ENCODE peak calls at places on chromosome 9, in ten cellular contexts. W, P, I, U, T, X, K, S, L and E are unnamed samples.

GRCh38 chr9:130610862-130611689 is 31.7 kb downstream of the FUBP3 start:
- DNase-seq in W (no peak), P (no peak), I (peak; percentile 36), U (no peak), T (no peak), X (no peak), K (no peak), S (no peak), L (no peak), E (no peak)

GRCh38 chr9:135577256-135577655 is 15.7 kb downstream of the PAEP start:
- DNase-seq in W (no peak), P (no peak), I (no peak), U (no peak), T (no peak), X (peak; percentile 34), K (no peak), S (no peak), L (no peak), E (no peak)

GRCh38 chr9:83032065-83032625 is 30.8 kb downstream of the RASEF start:
- DNase-seq in W (no peak), P (no peak), I (no peak), U (no peak), T (no peak), X (no peak), K (no peak), S (no peak), L (no peak), E (no peak)

GRCh38 chr9:91714020-91714721 is 235.9 kb downstream of the ROR2 start:
- DNase-seq in W (peak; percentile 17), P (no peak), I (peak; percentile 9), U (no peak), T (peak; percentile 92), X (no peak), K (peak; percentile 64), S (peak; percentile 71), L (no peak), E (no peak)

GRCh38 chr9:27437652-27438373 is 86.3 kb upstream of the IFNK start:
- DNase-seq in W (no peak), P (no peak), I (no peak), U (no peak), T (no peak), X (no peak), K (no peak), S (no peak), L (no peak), E (no peak)

GRCh38 chr9:92960561-92961290 is 13.4 kb downstream of the FGD3 start:
- DNase-seq in W (no peak), P (peak; percentile 14), I (no peak), U (peak; percentile 53), T (no peak), X (no peak), K (no peak), S (no peak), L (no peak), E (no peak)

GRCh38 chr9:106862946-106863740 is at the start of gene ZNF462:
- DNase-seq in W (peak; percentile 66), P (no peak), I (peak; percentile 74), U (no peak), T (peak; percentile 65), X (no peak), K (peak; percentile 63), S (no peak), L (no peak), E (peak; percentile 27)

GRCh38 chr9:123063172-123063508 is 29.7 kb downstream of the GPR21 start:
- DNase-seq in W (no peak), P (no peak), I (no peak), U (no peak), T (no peak), X (no peak), K (no peak), S (no peak), L (no peak), E (no peak)

GRCh38 chr9:131436386-131436785 is 42.5 kb downstream of the PRRC2B start:
- DNase-seq in W (peak; percentile 88), P (peak; percentile 33), I (peak; percentile 44), U (no peak), T (no peak), X (no peak), K (no peak), S (no peak), L (no peak), E (no peak)

GRCh38 chr9:1837453-1838084 is 177.6 kb upstream of the SMARCA2 start:
- DNase-seq in W (no peak), P (no peak), I (peak; percentile 6), U (no peak), T (no peak), X (no peak), K (peak; percentile 49), S (peak; percentile 33), L (peak; percentile 61), E (peak; percentile 9)

GRCh38 chr9:36416870-36417269 is 16.8 kb upstream of the RNF38 start:
- DNase-seq in W (no peak), P (no peak), I (no peak), U (no peak), T (no peak), X (peak; percentile 67), K (no peak), S (no peak), L (no peak), E (no peak)

GRCh38 chr9:13470836-13471235 is 191.3 kb upstream of the MPDZ start:
- DNase-seq in W (no peak), P (no peak), I (no peak), U (no peak), T (no peak), X (no peak), K (no peak), S (no peak), L (no peak), E (no peak)

DNA sequence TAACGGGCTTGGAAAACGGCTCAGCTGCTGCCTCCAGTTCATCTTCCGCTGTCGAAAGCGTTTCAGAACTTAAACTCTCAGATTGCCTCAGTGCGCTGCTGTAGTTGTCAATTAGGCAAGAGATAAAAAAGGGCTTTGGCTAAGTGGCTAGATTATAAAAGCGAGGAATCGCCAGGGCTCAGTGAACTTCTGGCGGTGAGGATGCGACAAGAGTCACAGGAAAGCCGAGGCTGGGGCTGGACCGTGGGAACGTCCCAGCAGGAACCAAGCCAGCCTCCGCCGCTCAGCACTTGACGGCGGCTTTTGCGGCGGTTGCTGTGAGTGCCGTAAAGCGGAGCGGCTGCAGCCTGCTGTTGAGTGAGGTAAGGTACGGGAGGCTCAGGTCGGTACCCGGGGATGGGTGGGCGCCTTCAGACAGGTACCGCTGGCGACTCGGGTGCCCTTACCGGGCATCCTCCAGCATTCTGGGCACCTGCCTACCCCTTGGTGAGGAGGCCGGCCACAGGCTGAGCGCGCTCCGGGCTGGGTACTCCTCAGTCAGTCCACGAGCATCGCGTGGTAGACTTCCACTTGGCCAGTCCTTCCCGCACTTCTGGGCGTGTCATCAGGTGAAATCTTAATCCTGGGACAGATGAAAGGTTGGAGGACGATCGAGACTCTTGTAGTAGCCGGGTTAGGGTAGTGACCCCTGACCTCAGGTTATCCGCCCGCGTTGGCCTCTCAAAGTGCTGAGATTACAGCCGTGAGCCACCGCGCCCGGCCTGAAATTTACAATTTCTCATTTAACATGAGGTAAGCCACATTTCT is at the start of gene FKTN:
- DNase-seq in W (peak; percentile 92), P (peak; percentile 80), I (peak; percentile 88), U (peak; percentile 90), T (peak; percentile 86), X (peak; percentile 93), K (peak; percentile 93), S (peak; percentile 88), L (peak; percentile 73), E (peak; percentile 78)
- TF ChIP-seq POLR2A in W (peak; percentile 71), P (no peak), I (peak; percentile 17), U (no peak), T (no peak), X (peak; percentile 37), K (peak; percentile 60), S (peak; percentile 76), L (peak; percentile 84), E (no peak)

GRCh38 chr9:127525426-127526188 is 74.3 kb downstream of the LRSAM1 start:
- DNase-seq in W (no peak), P (no peak), I (no peak), U (no peak), T (no peak), X (no peak), K (peak; percentile 71), S (peak; percentile 68), L (peak; percentile 26), E (no peak)
- H3K4me1 ChIP-seq in W (peaks cover 51% of the 10 kb centered on the region), P (peaks cover 14% of the 10 kb centered on the region), I (peaks cover 46% of the 10 kb centered on the region), U (peaks cover 23% of the 10 kb centered on the region), T (peaks cover 34% of the 10 kb centered on the region), X (no peaks in the 10 kb centered on the region), K (peaks cover 31% of the 10 kb centered on the region), S (no peaks in the 10 kb centered on the region), L (peaks cover 8% of the 10 kb centered on the region), E (no peaks in the 10 kb centered on the region)

GRCh38 chr9:134067904-134068741 is at the start of gene BRD3:
- DNase-seq in W (peak; percentile 80), P (peak; percentile 76), I (peak; percentile 89), U (peak; percentile 84), T (peak; percentile 86), X (peak; percentile 89), K (peak; percentile 88), S (peak; percentile 93), L (peak; percentile 71), E (peak; percentile 75)
- TF ChIP-seq POLR2A in W (peak; percentile 63), P (no peak), I (peak; percentile 78), U (peak; percentile 21), T (peak; percentile 31), X (peak; percentile 81), K (peak; percentile 70), S (no peak), L (no peak), E (peak; percentile 76)

GRCh38 chr9:78013924-78014323 is 17.7 kb downstream of the GNAQ start:
- DNase-seq in W (no peak), P (no peak), I (no peak), U (no peak), T (no peak), X (no peak), K (no peak), S (no peak), L (no peak), E (no peak)

GRCh38 chr9:78010419-78010818 is 21.2 kb downstream of the GNAQ start:
- DNase-seq in W (peak; percentile 46), P (no peak), I (no peak), U (no peak), T (no peak), X (no peak), K (no peak), S (no peak), L (no peak), E (no peak)

GRCh38 chr9:78014776-78015175 is 16.8 kb downstream of the GNAQ start:
- DNase-seq in W (no peak), P (no peak), I (no peak), U (no peak), T (no peak), X (no peak), K (no peak), S (no peak), L (no peak), E (no peak)

GRCh38 chr9:78009156-78009555 is 22.5 kb downstream of the GNAQ start:
- DNase-seq in W (no peak), P (no peak), I (no peak), U (no peak), T (no peak), X (no peak), K (no peak), S (no peak), L (no peak), E (no peak)

DNA sequence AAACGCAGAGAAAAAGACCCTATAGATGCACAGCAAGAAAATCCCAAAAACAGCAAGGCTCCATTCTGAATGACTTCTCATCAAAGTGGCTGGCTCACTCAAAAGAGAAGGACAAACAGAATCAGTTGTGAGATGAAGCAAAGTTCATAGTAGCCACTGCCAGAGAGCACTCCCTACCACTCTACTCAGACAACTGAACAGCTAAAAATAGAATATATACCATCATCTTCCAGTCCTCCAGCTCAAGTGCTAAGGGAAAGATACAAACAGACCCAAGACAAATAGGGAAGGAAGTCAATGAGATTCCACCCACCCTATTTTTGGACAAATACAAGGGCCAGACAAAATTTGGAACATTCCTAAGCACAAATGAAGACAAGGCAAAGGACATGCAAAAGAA is 20.6 kb downstream of the GNAQ start:
- DNase-seq in W (no peak), P (no peak), I (no peak), U (no peak), T (no peak), X (no peak), K (no peak), S (no peak), L (no peak), E (no peak)
- H3K4me1 ChIP-seq in W (peaks cover 17% of the 10 kb centered on the region), P (no peaks in the 10 kb centered on the region), I (peaks cover 51% of the 10 kb centered on the region), U (peaks cover 34% of the 10 kb centered on the region), T (peaks cover 14% of the 10 kb centered on the region), X (peaks cover 41% of the 10 kb centered on the region), K (peaks cover 28% of the 10 kb centered on the region), S (peaks cover 36% of the 10 kb centered on the region), L (peaks cover 55% of the 10 kb centered on the region), E (no peaks in the 10 kb centered on the region)